ENCODE peak calls at places on chromosome 5, in four cellular contexts. F, E, A and Y are unnamed samples.

GRCh38 chr5:88729476-88730182 is 153.4 kb downstream of the MEF2C start:
- DNase-seq in E (peak), A (peak), F (peak), Y (peak)

GRCh38 chr5:10762178-10762775 is 1.2 kb upstream of the DAP start:
- DNase-seq in A (no peak), F (no peak), E (no peak), Y (no peak)

GRCh38 chr5:94432499-94432898 is 185.9 kb downstream of the KIAA0825 start:
- DNase-seq in E (no peak), A (no peak), F (no peak), Y (no peak)

GRCh38 chr5:6161257-6161656 is 217.1 kb downstream of the MED10 start:
- DNase-seq in A (no peak), F (no peak), E (no peak), Y (no peak)

GRCh38 chr5:428219-428618 is 14.8 kb upstream of the EXOC3 start:
- DNase-seq in F (no peak), E (no peak), A (no peak), Y (no peak)

GRCh38 chr5:75057551-75057950 is 5.2 kb upstream of the GCNT4 start:
- DNase-seq in E (no peak), F (no peak), A (no peak), Y (no peak)

GRCh38 chr5:95711501-95712346 is 19.4 kb upstream of the RHOBTB3 start:
- DNase-seq in E (no peak), F (no peak), A (no peak), Y (no peak)

GRCh38 chr5:170408189-170408588 is 19.0 kb upstream of the KCNMB1 start:
- DNase-seq in E (no peak), A (peak), F (peak), Y (no peak)

GRCh38 chr5:161934486-161934885 is 86.6 kb downstream of the GABRA1 start:
- DNase-seq in A (no peak), F (no peak), E (no peak), Y (no peak)

GRCh38 chr5:38650540-38651275 is 94.3 kb upstream of the LIFR start:
- DNase-seq in F (no peak), E (peak), A (no peak), Y (no peak)

GRCh38 chr5:96155156-96155555 is 193.5 kb upstream of the ELL2 start:
- DNase-seq in A (no peak), F (no peak), E (no peak), Y (no peak)

GRCh38 chr5:58849995-58850667 is 267.3 kb downstream of the RAB3C start:
- DNase-seq in F (peak), A (peak), E (peak), Y (peak)

GRCh38 chr5:78621269-78621871 is 27.2 kb downstream of the LHFPL2 start:
- DNase-seq in F (no peak), A (no peak), E (no peak), Y (peak)

GRCh38 chr5:32712463-32713395 is 1.6 kb downstream of the NPR3 start:
- DNase-seq in E (no peak), A (no peak), F (peak), Y (no peak)

GRCh38 chr5:149268928-149269557 is 2.6 kb upstream of the AFAP1L1 start:
- DNase-seq in A (no peak), E (peak), F (peak), Y (peak)

GRCh38 chr5:150584561-150585335 is 55.7 kb upstream of the SYNPO start:
- DNase-seq in F (no peak), E (no peak), A (no peak), Y (no peak)

GRCh38 chr5:61304611-61305369 is 27.3 kb upstream of the ZSWIM6 start:
- DNase-seq in E (no peak), A (no peak), F (no peak), Y (no peak)

GRCh38 chr5:6317133-6317532 is 61.2 kb downstream of the MED10 start:
- DNase-seq in A (no peak), E (no peak), F (no peak), Y (no peak)

GRCh38 chr5:26439121-26439520 is 599.3 kb downstream of the CDH9 start:
- DNase-seq in A (no peak), E (no peak), F (no peak), Y (no peak)

GRCh38 chr5:131262953-131263541 is 806 bp upstream of the CDC42SE2 start:
- DNase-seq in F (peak), E (no peak), A (no peak), Y (no peak)

GRCh38 chr5:84272776-84273516 is 111.7 kb downstream of the EDIL3 start:
- DNase-seq in E (no peak), F (no peak), A (no peak), Y (no peak)

GRCh38 chr5:143812085-143812705 is at the start of gene HMHB1:
- DNase-seq in F (no peak), E (no peak), A (no peak), Y (no peak)

GRCh38 chr5:40904205-40904993 is 4.9 kb upstream of the C7 start:
- DNase-seq in E (peak), F (peak), A (peak), Y (peak)

GRCh38 chr5:122076669-122077450 is 1.2 kb downstream of the LOX start:
- DNase-seq in A (peak), E (peak), F (peak), Y (peak)

GRCh38 chr5:150161242-150162141 is 5.1 kb upstream of the CDX1 start:
- DNase-seq in F (peak), E (peak), A (peak), Y (peak)

GRCh38 chr5:177565046-177565445 is 10.7 kb upstream of the FAM193B start:
- DNase-seq in E (no peak), F (no peak), A (no peak), Y (no peak)

GRCh38 chr5:147504001-147504400 is 5.9 kb downstream of the DPYSL3 start:
- DNase-seq in A (no peak), F (no peak), E (no peak), Y (no peak)

GRCh38 chr5:142960309-142960696 is 190.1 kb downstream of the ARHGAP26 start:
- DNase-seq in F (no peak), A (no peak), E (no peak), Y (no peak)

GRCh38 chr5:39495294-39495693 is 70.5 kb upstream of the DAB2 start:
- DNase-seq in F (no peak), A (no peak), E (no peak), Y (no peak)

GRCh38 chr5:38455797-38456330 is 100.6 kb downstream of the LIFR start:
- DNase-seq in A (no peak), F (no peak), E (no peak), Y (no peak)

GRCh38 chr5:5497132-5497748 is 74.8 kb downstream of the ICE1 start:
- DNase-seq in F (peak), A (peak), E (peak), Y (peak)

GRCh38 chr5:173800340-173800739 is 87.8 kb upstream of the CPEB4 start:
- DNase-seq in A (no peak), F (no peak), E (no peak), Y (no peak)

GRCh38 chr5:146716636-146717035 is 161.9 kb downstream of the PPP2R2B start:
- DNase-seq in F (no peak), E (no peak), A (no peak), Y (no peak)

GRCh38 chr5:54718647-54719046 is 201.1 kb downstream of the SNX18 start:
- DNase-seq in A (no peak), E (no peak), F (no peak), Y (no peak)

GRCh38 chr5:167813381-167813780 is 478.1 kb upstream of the WWC1 start:
- DNase-seq in A (no peak), F (no peak), E (no peak), Y (no peak)

GRCh38 chr5:150153957-150154617 is 1.6 kb downstream of the PDGFRB start:
- DNase-seq in F (no peak), A (no peak), E (no peak), Y (no peak)

GRCh38 chr5:173148354-173148753 is 4.0 kb downstream of the BNIP1 start:
- DNase-seq in A (no peak), E (no peak), F (no peak), Y (no peak)